ENCODE peak calls at places on chromosomes 6 and 20, in ten cellular contexts. One of them, this sample, is unnamed.

GRCh38 chr20:22757424-22758189 is 173.2 kb upstream of the FOXA2 start:
- DNase-seq in EL: no peak
- DNase-seq in HCT116: no peak
- DNase-seq in NCI-H1417: no peak
- DNase-seq in right lobe of liver: no peak
- DNase-seq in endodermal cell: no peak
- DNase-seq in PC-3: no peak
- DNase-seq in lower leg skin: no peak
- DNase-seq in kidney tubule cell: no peak
- DNase-seq in stimulated activated CD4-positive, alpha-beta T cell treated with anti-CD3 and anti-CD28 coated beads, Interleukin-4, amount 100 ng/mL, for 24 hours: no peak
- DNase-seq in this sample: no peak

GRCh38 chr20:38001173-38001875 is 31.9 kb downstream of the TTI1 start:
- DNase-seq in EL: peak
- DNase-seq in HCT116: no peak
- DNase-seq in NCI-H1417: no peak
- DNase-seq in right lobe of liver: no peak
- DNase-seq in endodermal cell: no peak
- DNase-seq in PC-3: peak
- DNase-seq in lower leg skin: no peak
- DNase-seq in kidney tubule cell: peak
- DNase-seq in stimulated activated CD4-positive, alpha-beta T cell treated with anti-CD3 and anti-CD28 coated beads, Interleukin-4, amount 100 ng/mL, for 24 hours: peak
- DNase-seq in this sample: no peak

GRCh38 chr20:3471397-3472021 is 691 bp downstream of the ATRN start:
- DNase-seq in EL: no peak
- DNase-seq in HCT116: no peak
- DNase-seq in NCI-H1417: peak
- DNase-seq in right lobe of liver: peak
- DNase-seq in endodermal cell: no peak
- DNase-seq in PC-3: no peak
- DNase-seq in lower leg skin: no peak
- DNase-seq in kidney tubule cell: no peak
- DNase-seq in stimulated activated CD4-positive, alpha-beta T cell treated with anti-CD3 and anti-CD28 coated beads, Interleukin-4, amount 100 ng/mL, for 24 hours: no peak
- DNase-seq in this sample: no peak

GRCh38 chr6:85580878-85581267 is 12.8 kb downstream of the SNX14 start:
- DNase-seq in EL: peak
- DNase-seq in HCT116: no peak
- DNase-seq in NCI-H1417: no peak
- DNase-seq in right lobe of liver: peak
- DNase-seq in endodermal cell: peak
- DNase-seq in PC-3: peak
- DNase-seq in lower leg skin: no peak
- DNase-seq in kidney tubule cell: peak
- DNase-seq in stimulated activated CD4-positive, alpha-beta T cell treated with anti-CD3 and anti-CD28 coated beads, Interleukin-4, amount 100 ng/mL, for 24 hours: no peak
- DNase-seq in this sample: peak

GRCh38 chr6:140079328-140079727 is 704.9 kb upstream of the CITED2 start:
- DNase-seq in EL: peak
- DNase-seq in HCT116: no peak
- DNase-seq in NCI-H1417: no peak
- DNase-seq in right lobe of liver: peak
- DNase-seq in endodermal cell: no peak
- DNase-seq in PC-3: no peak
- DNase-seq in lower leg skin: no peak
- DNase-seq in kidney tubule cell: no peak
- DNase-seq in stimulated activated CD4-positive, alpha-beta T cell treated with anti-CD3 and anti-CD28 coated beads, Interleukin-4, amount 100 ng/mL, for 24 hours: no peak
- DNase-seq in this sample: peak

GRCh38 chr6:116571683-116572000 is 338 bp downstream of the RWDD1 start:
- DNase-seq in EL: no peak
- DNase-seq in HCT116: no peak
- DNase-seq in NCI-H1417: no peak
- DNase-seq in right lobe of liver: no peak
- DNase-seq in endodermal cell: no peak
- DNase-seq in PC-3: no peak
- DNase-seq in lower leg skin: no peak
- DNase-seq in kidney tubule cell: no peak
- DNase-seq in stimulated activated CD4-positive, alpha-beta T cell treated with anti-CD3 and anti-CD28 coated beads, Interleukin-4, amount 100 ng/mL, for 24 hours: no peak
- DNase-seq in this sample: no peak

GRCh38 chr6:85795966-85796365 is 153.3 kb upstream of the SYNCRIP start:
- DNase-seq in EL: no peak
- DNase-seq in HCT116: no peak
- DNase-seq in NCI-H1417: peak
- DNase-seq in right lobe of liver: no peak
- DNase-seq in endodermal cell: no peak
- DNase-seq in PC-3: no peak
- DNase-seq in lower leg skin: no peak
- DNase-seq in kidney tubule cell: no peak
- DNase-seq in stimulated activated CD4-positive, alpha-beta T cell treated with anti-CD3 and anti-CD28 coated beads, Interleukin-4, amount 100 ng/mL, for 24 hours: no peak
- DNase-seq in this sample: no peak

GRCh38 chr20:1449370-1449769 is 17.3 kb downstream of the NSFL1C start:
- DNase-seq in EL: no peak
- DNase-seq in HCT116: no peak
- DNase-seq in NCI-H1417: no peak
- DNase-seq in right lobe of liver: no peak
- DNase-seq in endodermal cell: peak
- DNase-seq in PC-3: no peak
- DNase-seq in lower leg skin: no peak
- DNase-seq in kidney tubule cell: no peak
- DNase-seq in stimulated activated CD4-positive, alpha-beta T cell treated with anti-CD3 and anti-CD28 coated beads, Interleukin-4, amount 100 ng/mL, for 24 hours: no peak
- DNase-seq in this sample: no peak

GRCh38 chr6:7041511-7042026 is 66.2 kb upstream of the RREB1 start:
- DNase-seq in EL: no peak
- DNase-seq in HCT116: no peak
- DNase-seq in NCI-H1417: no peak
- DNase-seq in right lobe of liver: no peak
- DNase-seq in endodermal cell: peak
- DNase-seq in PC-3: no peak
- DNase-seq in lower leg skin: no peak
- DNase-seq in kidney tubule cell: no peak
- DNase-seq in stimulated activated CD4-positive, alpha-beta T cell treated with anti-CD3 and anti-CD28 coated beads, Interleukin-4, amount 100 ng/mL, for 24 hours: no peak
- DNase-seq in this sample: no peak

GRCh38 chr6:47151232-47151898 is 109.2 kb upstream of the ADGRF1 start:
- DNase-seq in EL: no peak
- DNase-seq in HCT116: no peak
- DNase-seq in NCI-H1417: no peak
- DNase-seq in right lobe of liver: no peak
- DNase-seq in endodermal cell: no peak
- DNase-seq in PC-3: no peak
- DNase-seq in lower leg skin: no peak
- DNase-seq in kidney tubule cell: no peak
- DNase-seq in stimulated activated CD4-positive, alpha-beta T cell treated with anti-CD3 and anti-CD28 coated beads, Interleukin-4, amount 100 ng/mL, for 24 hours: no peak
- DNase-seq in this sample: no peak

GRCh38 chr20:56513807-56514150 is 10.8 kb upstream of the FAM209A start:
- DNase-seq in EL: no peak
- DNase-seq in HCT116: no peak
- DNase-seq in NCI-H1417: no peak
- DNase-seq in right lobe of liver: no peak
- DNase-seq in endodermal cell: no peak
- DNase-seq in PC-3: no peak
- DNase-seq in lower leg skin: no peak
- DNase-seq in kidney tubule cell: no peak
- DNase-seq in stimulated activated CD4-positive, alpha-beta T cell treated with anti-CD3 and anti-CD28 coated beads, Interleukin-4, amount 100 ng/mL, for 24 hours: no peak
- DNase-seq in this sample: no peak

GRCh38 chr20:21569586-21569985 is 55.7 kb upstream of the NKX2-2 start:
- DNase-seq in EL: no peak
- DNase-seq in HCT116: no peak
- DNase-seq in NCI-H1417: no peak
- DNase-seq in right lobe of liver: peak
- DNase-seq in endodermal cell: no peak
- DNase-seq in PC-3: no peak
- DNase-seq in lower leg skin: no peak
- DNase-seq in kidney tubule cell: no peak
- DNase-seq in stimulated activated CD4-positive, alpha-beta T cell treated with anti-CD3 and anti-CD28 coated beads, Interleukin-4, amount 100 ng/mL, for 24 hours: no peak
- DNase-seq in this sample: no peak

GRCh38 chr20:63953764-63954429 is 2.3 kb downstream of the UCKL1 start:
- DNase-seq in EL: no peak
- DNase-seq in HCT116: no peak
- DNase-seq in NCI-H1417: no peak
- DNase-seq in right lobe of liver: no peak
- DNase-seq in endodermal cell: no peak
- DNase-seq in PC-3: no peak
- DNase-seq in lower leg skin: no peak
- DNase-seq in kidney tubule cell: peak
- DNase-seq in stimulated activated CD4-positive, alpha-beta T cell treated with anti-CD3 and anti-CD28 coated beads, Interleukin-4, amount 100 ng/mL, for 24 hours: no peak
- DNase-seq in this sample: no peak

GRCh38 chr20:19493794-19494495 is 264.1 kb upstream of the RIN2 start:
- DNase-seq in EL: no peak
- DNase-seq in HCT116: no peak
- DNase-seq in NCI-H1417: no peak
- DNase-seq in right lobe of liver: no peak
- DNase-seq in endodermal cell: no peak
- DNase-seq in PC-3: no peak
- DNase-seq in lower leg skin: no peak
- DNase-seq in kidney tubule cell: no peak
- DNase-seq in stimulated activated CD4-positive, alpha-beta T cell treated with anti-CD3 and anti-CD28 coated beads, Interleukin-4, amount 100 ng/mL, for 24 hours: no peak
- DNase-seq in this sample: no peak

GRCh38 chr6:29696147-29697129 is 15.5 kb upstream of the ZFP57 start:
- DNase-seq in EL: peak
- DNase-seq in HCT116: no peak
- DNase-seq in NCI-H1417: peak
- DNase-seq in right lobe of liver: no peak
- DNase-seq in endodermal cell: peak
- DNase-seq in PC-3: peak
- DNase-seq in lower leg skin: no peak
- DNase-seq in kidney tubule cell: peak
- DNase-seq in stimulated activated CD4-positive, alpha-beta T cell treated with anti-CD3 and anti-CD28 coated beads, Interleukin-4, amount 100 ng/mL, for 24 hours: no peak
- DNase-seq in this sample: no peak

GRCh38 chr6:11921017-11921438 is 91.1 kb upstream of the HIVEP1 start:
- DNase-seq in EL: peak
- DNase-seq in HCT116: peak
- DNase-seq in NCI-H1417: no peak
- DNase-seq in right lobe of liver: no peak
- DNase-seq in endodermal cell: peak
- DNase-seq in PC-3: peak
- DNase-seq in lower leg skin: peak
- DNase-seq in kidney tubule cell: peak
- DNase-seq in stimulated activated CD4-positive, alpha-beta T cell treated with anti-CD3 and anti-CD28 coated beads, Interleukin-4, amount 100 ng/mL, for 24 hours: no peak
- DNase-seq in this sample: peak

GRCh38 chr20:48302149-48302548 is 516.9 kb upstream of the SULF2 start:
- DNase-seq in EL: no peak
- DNase-seq in HCT116: no peak
- DNase-seq in NCI-H1417: no peak
- DNase-seq in right lobe of liver: no peak
- DNase-seq in endodermal cell: no peak
- DNase-seq in PC-3: no peak
- DNase-seq in lower leg skin: no peak
- DNase-seq in kidney tubule cell: no peak
- DNase-seq in stimulated activated CD4-positive, alpha-beta T cell treated with anti-CD3 and anti-CD28 coated beads, Interleukin-4, amount 100 ng/mL, for 24 hours: no peak
- DNase-seq in this sample: no peak

This sample was measured in stomach.